ENCODE peak calls at places on chromosomes 5 and 9, in five cellular contexts. J is stomach, T is tibial nerve, W is SK-N-SH, R is HepG2. I is an unnamed sample.

GRCh38 chr5:80217667-80218066 is 38.2 kb downstream of the SERINC5 start:
- DNase-seq in T (no peak), W (no peak), R (no peak), J (no peak), I (no peak)

GRCh38 chr5:173896631-173897030 is 8.5 kb downstream of the CPEB4 start:
- DNase-seq in W (no peak), T (no peak), J (no peak), R (no peak), I (no peak)

GRCh38 chr5:93349613-93350012 is 231.4 kb downstream of the NR2F1-AS1 start:
- DNase-seq in J (no peak), R (no peak), W (no peak), T (no peak), I (no peak)

GRCh38 chr9:109451311-109452025 is 46.6 kb downstream of the PTPN3 start:
- DNase-seq in T (no peak), W (no peak), R (peak), J (no peak), I (no peak)

GRCh38 chr9:26062172-26062571 is 383.9 kb upstream of the TUSC1 start:
- DNase-seq in T (no peak), J (no peak), R (no peak), W (no peak), I (no peak)

GRCh38 chr9:91832322-91832721 is 117.7 kb downstream of the ROR2 start:
- DNase-seq in R (no peak), T (no peak), J (no peak), W (no peak), I (no peak)

GRCh38 chr5:138850854-138851253 is 24.3 kb downstream of the LRRTM2 start:
- DNase-seq in J (no peak), R (no peak), W (no peak), T (no peak), I (no peak)

GRCh38 chr9:21549251-21549765 is 67.2 kb upstream of the IFNE start:
- DNase-seq in T (no peak), W (no peak), J (peak), R (no peak), I (no peak)

GRCh38 chr5:76252437-76252836 is 150.6 kb upstream of the IQGAP2 start:
- DNase-seq in W (no peak), J (no peak), R (no peak), T (no peak), I (no peak)

DNA sequence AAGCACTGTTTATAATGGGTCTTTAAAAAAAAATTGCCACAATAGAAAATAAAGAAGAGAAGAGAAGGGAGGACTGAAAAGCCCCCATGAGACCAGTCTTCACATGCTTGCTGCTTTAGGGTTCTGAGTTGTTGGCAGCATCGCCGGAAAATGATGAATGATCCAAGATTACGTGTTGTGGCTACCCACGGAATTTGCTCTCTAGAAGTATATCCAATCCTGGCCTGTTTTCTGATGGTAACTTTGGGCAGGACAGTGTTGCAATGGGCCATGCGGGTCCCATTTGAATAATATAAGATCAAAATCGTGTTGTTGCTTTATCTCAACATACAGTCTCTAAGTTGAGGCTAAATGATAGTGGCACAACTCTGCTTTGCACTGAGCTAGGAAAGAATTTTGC is 36.2 kb upstream of the ACO1 start:
- DNase-seq in J (no peak), W (no peak), T (no peak), R (no peak), I (no peak)
- TF ChIP-seq EP300 in J (no peak), W (no peak), T (no peak), R (no peak), I (no peak)

GRCh38 chr9:107637421-107638420 is 148.2 kb upstream of the KLF4 start:
- DNase-seq in T (peak), R (no peak), J (peak), W (peak), I (no peak)
- TF ChIP-seq EP300 in T (peak), R (no peak), J (peak), W (no peak), I (no peak)

GRCh38 chr9:114887963-114888362 is 42.4 kb downstream of the TNFSF8 start:
- DNase-seq in R (no peak), T (no peak), J (no peak), W (no peak), I (no peak)

GRCh38 chr9:114883709-114884108 is 46.7 kb downstream of the TNFSF8 start:
- DNase-seq in T (no peak), R (no peak), J (no peak), W (no peak), I (no peak)

GRCh38 chr9:114888599-114888998 is 41.8 kb downstream of the TNFSF8 start:
- DNase-seq in R (no peak), T (no peak), J (no peak), W (no peak), I (no peak)

GRCh38 chr9:114880276-114880891 is 50.0 kb downstream of the TNFSF8 start:
- DNase-seq in T (no peak), R (no peak), W (no peak), J (no peak), I (no peak)

GRCh38 chr9:114884787-114885452 is 45.5 kb downstream of the TNFSF8 start:
- DNase-seq in T (no peak), W (no peak), J (peak), R (peak), I (no peak)
- TF ChIP-seq EP300 in T (no peak), W (no peak), J (no peak), R (peak), I (no peak)

DNA sequence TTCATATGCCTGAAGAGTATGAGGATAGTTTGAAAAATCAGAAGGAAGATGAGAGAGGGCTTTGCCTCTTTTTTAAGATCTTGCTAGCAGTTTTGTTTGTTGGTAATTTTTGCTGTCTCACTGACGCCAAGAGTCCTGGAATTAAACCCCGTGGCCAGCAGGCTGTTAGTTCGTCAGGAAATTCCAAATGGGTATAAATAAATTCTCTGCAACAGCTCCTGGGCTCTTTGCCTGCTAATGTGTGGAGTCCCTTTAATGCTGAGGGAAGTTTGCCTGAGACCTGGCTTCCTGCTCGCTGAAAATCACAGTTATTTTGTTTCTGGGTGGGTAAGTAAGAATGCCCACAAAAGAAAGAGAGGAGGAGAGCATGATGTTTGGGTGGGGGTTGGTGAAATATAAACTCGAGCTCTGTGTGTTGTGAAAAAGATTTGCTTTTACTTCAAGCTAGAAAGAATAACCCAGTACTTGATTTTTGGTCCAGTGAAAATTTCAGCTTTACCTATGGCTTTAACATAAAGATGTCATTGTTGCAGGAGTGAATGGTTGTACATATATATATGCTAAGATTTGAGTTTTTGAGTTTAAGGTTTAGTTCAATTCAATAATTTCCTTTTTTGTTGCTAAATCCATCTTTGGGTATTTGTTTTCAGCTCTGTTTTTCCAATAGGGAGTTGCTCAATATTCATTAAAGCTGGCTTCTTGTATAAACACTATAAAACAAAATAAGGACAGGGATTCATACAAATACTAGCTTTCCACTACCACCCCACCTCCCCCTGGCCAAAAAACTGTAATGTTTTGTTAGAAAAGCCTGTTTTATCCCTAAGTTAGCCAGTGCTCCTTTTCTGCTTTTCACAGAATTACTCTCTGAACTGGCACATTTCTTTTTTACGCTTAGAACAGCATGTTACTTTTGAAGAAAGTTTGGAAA is 147.8 kb upstream of the DMRT1 start:
- DNase-seq in T (no peak), R (no peak), W (no peak), J (no peak), I (no peak)
- TF ChIP-seq EP300 in T (peak), R (no peak), W (no peak), J (peak), I (no peak)

GRCh38 chr5:74326571-74327338 is 313.8 kb downstream of the ENC1 start:
- DNase-seq in T (no peak), J (peak), R (peak), W (no peak), I (peak)
- TF ChIP-seq EP300 in T (no peak), J (no peak), R (no peak), W (no peak), I (peak)